ENCODE peak calls at places on chromosomes 11 and 22, in seven cellular contexts. K is CD4-positive, alpha-beta memory T cell; B is dorsolateral prefrontal cortex; D is HCT116; S is PC-9; J is IMR-90; V is upper lobe of right lung. C is an unnamed sample.

GRCh38 chr22:31286360-31287255 is 5.7 kb downstream of the PIK3IP1 start:
- DNase-seq in B (no peak), K (peak), V (no peak), S (no peak), J (no peak), D (no peak), C (no peak)

GRCh38 chr11:112523917-112524316 is 263.3 kb upstream of the PLET1 start:
- DNase-seq in V (no peak), B (no peak), K (no peak), J (no peak), S (no peak), D (no peak), C (no peak)

GRCh38 chr11:67522844-67523555 is at the start of gene CABP2:
- DNase-seq in S (no peak), B (no peak), D (no peak), K (no peak), J (no peak), V (no peak), C (no peak)

GRCh38 chr11:20066783-20067156 is 93.5 kb downstream of the DBX1 start:
- DNase-seq in J (no peak), S (no peak), B (no peak), D (peak), K (no peak), V (no peak), C (no peak)

GRCh38 chr11:126485021-126485781 is 129.7 kb downstream of the ST3GAL4 start:
- DNase-seq in D (no peak), K (no peak), V (peak), S (no peak), B (no peak), J (peak), C (no peak)

GRCh38 chr11:82831364-82831763 is 68.9 kb downstream of the PRCP start:
- DNase-seq in K (no peak), J (no peak), S (no peak), B (no peak), D (no peak), V (no peak), C (no peak)

GRCh38 chr11:67269401-67270255 is 3.4 kb downstream of the GRK2 start:
- DNase-seq in V (peak), K (no peak), S (no peak), D (no peak), J (no peak), B (no peak), C (peak)

GRCh38 chr22:26377170-26377825 is 51.8 kb upstream of the ASPHD2 start:
- DNase-seq in K (no peak), D (no peak), V (no peak), J (no peak), B (no peak), S (no peak), C (no peak)

DNA sequence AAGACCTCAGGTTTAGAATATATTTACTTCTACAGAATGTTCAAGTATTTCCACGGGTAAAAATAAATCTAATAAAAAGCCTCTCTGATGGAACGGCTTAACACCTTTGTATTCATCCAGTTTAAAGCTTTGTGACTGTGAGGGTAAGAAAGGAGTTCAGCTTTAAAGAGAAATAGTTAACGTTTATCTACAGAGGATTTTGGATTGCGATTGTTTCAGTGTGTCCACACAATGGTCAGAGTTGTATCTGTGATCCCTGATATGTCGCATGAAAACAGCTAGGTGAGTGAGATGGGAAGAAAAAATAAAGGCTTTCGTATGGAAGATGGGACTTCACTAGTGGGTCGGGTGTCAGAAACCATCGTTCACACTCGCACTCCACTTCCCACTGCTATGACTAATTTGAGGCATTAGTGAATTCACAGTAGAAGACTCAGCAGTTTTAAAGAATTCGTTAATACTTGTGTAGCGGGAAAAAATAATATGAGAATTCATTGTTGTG is 1.6 kb downstream of the APLP2 start:
- DNase-seq in S (no peak), K (no peak), V (no peak), D (no peak), J (peak), B (no peak), C (no peak)
- H3K4me3 ChIP-seq in S (peak), K (no peak), V (peak), D (peak), J (peak), B (peak), C (peak)

GRCh38 chr11:64036081-64037026 is 623 bp downstream of the FLRT1 start:
- DNase-seq in K (no peak), J (peak), D (no peak), V (no peak), S (no peak), B (no peak), C (no peak)
- H3K4me3 ChIP-seq in K (no peak), J (peak), D (no peak), V (peak), S (no peak), B (peak), C (peak)

GRCh38 chr11:14973621-14974020 is 1.5 kb upstream of the CALCA start:
- DNase-seq in S (no peak), K (peak), V (peak), B (no peak), J (peak), D (no peak), C (peak)

GRCh38 chr11:14971865-14972580 is at the start of gene CALCA:
- DNase-seq in B (no peak), J (no peak), D (no peak), V (no peak), S (no peak), K (no peak), C (peak)

GRCh38 chr11:14972581-14973490 is 685 bp upstream of the CALCA start:
- DNase-seq in S (no peak), K (no peak), V (no peak), J (no peak), B (no peak), D (no peak), C (no peak)

GRCh38 chr11:14974723-14975587 is 2.8 kb upstream of the CALCA start:
- DNase-seq in B (no peak), J (peak), D (peak), S (no peak), K (peak), V (peak), C (peak)

GRCh38 chr11:14974021-14974698 is 2.0 kb upstream of the CALCA start:
- DNase-seq in J (no peak), B (no peak), K (peak), V (no peak), D (no peak), S (no peak), C (no peak)
- H3K4me3 ChIP-seq in J (no peak), B (peak), K (peak), V (peak), D (no peak), S (no peak), C (no peak)

DNA sequence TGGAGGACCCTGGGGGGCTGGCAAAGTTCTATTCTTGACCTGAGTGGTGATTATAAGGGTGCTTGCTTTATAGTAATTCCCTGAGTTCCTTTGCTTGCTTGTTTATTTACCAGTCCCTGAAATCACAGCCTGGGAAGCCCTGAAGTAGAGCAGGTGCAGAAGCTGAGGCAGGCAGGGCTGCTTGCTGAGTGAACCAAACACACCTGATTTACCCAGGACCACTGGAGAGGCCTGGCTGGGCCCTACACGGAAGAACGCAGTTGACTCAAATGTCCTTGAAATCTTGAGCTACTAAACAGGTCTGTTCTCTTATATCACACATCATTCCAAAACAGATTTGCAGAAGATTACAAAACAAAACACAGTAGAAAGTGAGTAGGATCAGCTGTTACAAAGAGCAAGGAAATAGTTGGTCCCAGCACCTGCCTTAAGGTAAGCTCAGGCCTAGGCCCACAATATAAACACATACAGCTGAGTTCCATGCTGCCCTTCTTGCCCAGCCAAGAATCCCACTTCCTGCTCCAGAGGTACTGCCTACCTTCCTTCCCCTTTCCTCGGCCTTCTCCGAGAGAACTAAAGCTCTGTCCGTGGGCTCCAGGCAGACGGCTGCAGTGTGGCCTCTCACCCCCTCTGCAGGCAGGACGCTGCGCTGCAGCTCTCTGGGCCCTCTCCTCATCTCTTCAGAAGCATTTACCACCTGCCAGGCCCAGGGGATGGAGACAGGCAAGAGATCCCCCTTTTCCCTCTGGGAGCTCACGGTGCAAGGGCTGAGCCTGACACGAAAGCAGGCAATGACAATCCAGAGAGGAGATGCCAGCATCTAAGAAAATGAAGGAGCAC is 46.1 kb upstream of the SCUBE2 start:
- DNase-seq in K (peak), D (peak), V (peak), B (peak), S (peak), J (peak), C (peak)
- H3K4me3 ChIP-seq in K (no peak), D (no peak), V (no peak), B (no peak), S (no peak), J (no peak), C (no peak)

GRCh38 chr11:102553835-102554282 is 23.3 kb upstream of the MMP7 start:
- DNase-seq in J (no peak), S (peak), D (no peak), K (no peak), V (no peak), B (no peak), C (no peak)

GRCh38 chr11:102552020-102552419 is 21.5 kb upstream of the MMP7 start:
- DNase-seq in D (no peak), J (no peak), S (no peak), V (no peak), B (no peak), K (no peak), C (no peak)

GRCh38 chr11:102552447-102553200 is 22.1 kb upstream of the MMP7 start:
- DNase-seq in J (peak), K (no peak), D (peak), V (no peak), B (no peak), S (peak), C (peak)

GRCh38 chr11:102555091-102555490 is 24.5 kb upstream of the MMP7 start:
- DNase-seq in K (no peak), S (no peak), D (no peak), B (no peak), J (no peak), V (no peak), C (no peak)

GRCh38 chr11:102551188-102551781 is 20.7 kb upstream of the MMP7 start:
- DNase-seq in K (no peak), J (no peak), D (no peak), V (no peak), B (no peak), S (no peak), C (no peak)
- H3K4me3 ChIP-seq in K (no peak), J (no peak), D (no peak), V (no peak), B (no peak), S (peak), C (no peak)

C was measured in left lung.